ENCODE peak calls at places on chromosomes 6 and 20, in seven cellular contexts. I is left ventricle myocardium superior; K is kidney epithelial cell; W is foreskin fibroblast; N is stimulated activated CD8-positive, alpha-beta memory T cell treated with anti-CD3 and anti-CD28 coated beads, Interleukin-15, amount 100 ng/mL, for 48 hours; E is DMS79; Q is NCI-H446. R is an unnamed sample.

GRCh38 chr6:158018851-158019361 is 37.2 kb downstream of the SYNJ2 start:
- DNase-seq in I (peak; percentile 28), K (no peak), W (peak; percentile 66), N (no peak), E (peak; percentile 70), Q (peak; percentile 42), R (no peak)

GRCh38 chr6:168563656-168564055 is 122.7 kb downstream of the SMOC2 start:
- DNase-seq in I (no peak), K (no peak), W (no peak), N (no peak), E (no peak), Q (no peak), R (no peak)

GRCh38 chr20:61464634-61465033 is 212.6 kb downstream of the CDH4 start:
- DNase-seq in I (no peak), K (no peak), W (no peak), N (no peak), E (no peak), Q (no peak), R (no peak)

GRCh38 chr6:25486580-25486979 is 165.4 kb upstream of the SCGN start:
- DNase-seq in I (no peak), K (no peak), W (no peak), N (no peak), E (no peak), Q (no peak), R (no peak)

GRCh38 chr6:45690846-45691245 is 313.1 kb upstream of the SUPT3H start:
- DNase-seq in I (no peak), K (no peak), W (peak; percentile 27), N (no peak), E (no peak), Q (no peak), R (no peak)

GRCh38 chr6:125792680-125793079 is 1.9 kb downstream of the NCOA7 start:
- DNase-seq in I (no peak), K (no peak), W (peak; percentile 59), N (no peak), E (no peak), Q (no peak), R (no peak)

GRCh38 chr6:29631860-29632731 is 887 bp downstream of the GABBR1 start:
- DNase-seq in I (peak; percentile 83), K (no peak), W (peak; percentile 84), N (peak; percentile 25), E (no peak), Q (no peak), R (no peak)

GRCh38 chr6:42909835-42910234 is 6.0 kb upstream of the PTCRA start:
- DNase-seq in I (no peak), K (no peak), W (no peak), N (no peak), E (no peak), Q (no peak), R (no peak)

GRCh38 chr6:21953831-21954801 is 342.7 kb downstream of the PRL start:
- DNase-seq in I (no peak), K (no peak), W (peak; percentile 49), N (no peak), E (no peak), Q (no peak), R (no peak)

GRCh38 chr6:160035241-160035640 is 66.4 kb downstream of the IGF2R start:
- DNase-seq in I (no peak), K (no peak), W (no peak), N (no peak), E (no peak), Q (no peak), R (no peak)

GRCh38 chr6:92468066-92468465 is 951.3 kb downstream of the EPHA7 start:
- DNase-seq in I (no peak), K (no peak), W (no peak), N (no peak), E (no peak), Q (no peak), R (no peak)

R was measured in SK-N-MC.